ENCODE peak calls at places on chromosome 12, in six cellular contexts. X is CD8-positive, alpha-beta memory T cell; M is transverse colon; P is astrocyte of the cerebellum; U is fibroblast of pulmonary artery; N is adipocyte. D is an unnamed sample.

GRCh38 chr12:40058721-40059190 is 47.1 kb downstream of the SLC2A13 start:
- DNase-seq in X (no peak), M (no peak), P (no peak), U (peak), N (no peak), D (peak)

GRCh38 chr12:110109037-110109836 is 14.9 kb upstream of the IFT81 start:
- DNase-seq in X (no peak), M (peak), P (peak), U (peak), N (peak), D (peak)

GRCh38 chr12:42332301-42332894 is 6.4 kb downstream of the PPHLN1 start:
- DNase-seq in X (no peak), M (no peak), P (peak), U (peak), N (peak), D (peak)

GRCh38 chr12:22275847-22276246 is 58.7 kb downstream of the ST8SIA1 start:
- DNase-seq in X (no peak), M (peak), P (peak), U (peak), N (peak), D (peak)

GRCh38 chr12:125079943-125080645 is 14.9 kb downstream of the AACS start:
- DNase-seq in X (no peak), M (no peak), P (no peak), U (peak), N (peak), D (no peak)

GRCh38 chr12:34598352-34598827 is 576.1 kb downstream of the ALG10 start:
- DNase-seq in X (no peak), M (no peak), P (no peak), U (no peak), N (no peak), D (no peak)

GRCh38 chr12:116432321-116432750 is 126.8 kb upstream of the MAP1LC3B2 start:
- DNase-seq in X (no peak), M (no peak), P (no peak), U (peak), N (peak), D (no peak)

GRCh38 chr12:42129595-42130204 is 15.0 kb downstream of the GXYLT1 start:
- DNase-seq in X (no peak), M (peak), P (peak), U (peak), N (peak), D (peak)

GRCh38 chr12:49288412-49288853 is 6.5 kb upstream of the PRPH start:
- DNase-seq in X (peak), M (peak), P (peak), U (peak), N (peak), D (peak)

GRCh38 chr12:3771853-3772252 is 18.9 kb upstream of the CRACR2A start:
- DNase-seq in X (no peak), M (no peak), P (no peak), U (no peak), N (no peak), D (no peak)

GRCh38 chr12:98894412-98895085 is 249.5 kb downstream of the APAF1 start:
- DNase-seq in X (no peak), M (no peak), P (no peak), U (no peak), N (peak), D (no peak)

GRCh38 chr12:40469736-40470135 is 222.5 kb upstream of the CNTN1 start:
- DNase-seq in X (no peak), M (no peak), P (no peak), U (no peak), N (no peak), D (no peak)

GRCh38 chr12:66044731-66045130 is 85.8 kb downstream of the LLPH start:
- DNase-seq in X (no peak), M (no peak), P (no peak), U (peak), N (peak), D (no peak)

GRCh38 chr12:57242691-57243454 is 8.1 kb downstream of the STAC3 start:
- DNase-seq in X (peak), M (peak), P (no peak), U (peak), N (peak), D (peak)

GRCh38 chr12:115312901-115313300 is 628.9 kb upstream of the TBX3 start:
- DNase-seq in X (no peak), M (no peak), P (no peak), U (no peak), N (no peak), D (no peak)

GRCh38 chr12:116257213-116257612 is 20.3 kb downstream of the MED13L start:
- DNase-seq in X (no peak), M (no peak), P (no peak), U (peak), N (no peak), D (peak)

GRCh38 chr12:11667159-11667558 is 17.7 kb downstream of the ETV6 start:
- DNase-seq in X (no peak), M (no peak), P (no peak), U (no peak), N (no peak), D (no peak)

GRCh38 chr12:27861428-27862167 is 81.6 kb upstream of the MANSC4 start:
- DNase-seq in X (no peak), M (peak), P (no peak), U (peak), N (peak), D (peak)

GRCh38 chr12:52884526-52885293 is 20.2 kb downstream of the KRT8 start:
- DNase-seq in X (peak), M (peak), P (no peak), U (peak), N (peak), D (peak)

GRCh38 chr12:91441996-91442395 is 259.4 kb upstream of the DCN start:
- DNase-seq in X (no peak), M (no peak), P (no peak), U (no peak), N (no peak), D (no peak)

DNA sequence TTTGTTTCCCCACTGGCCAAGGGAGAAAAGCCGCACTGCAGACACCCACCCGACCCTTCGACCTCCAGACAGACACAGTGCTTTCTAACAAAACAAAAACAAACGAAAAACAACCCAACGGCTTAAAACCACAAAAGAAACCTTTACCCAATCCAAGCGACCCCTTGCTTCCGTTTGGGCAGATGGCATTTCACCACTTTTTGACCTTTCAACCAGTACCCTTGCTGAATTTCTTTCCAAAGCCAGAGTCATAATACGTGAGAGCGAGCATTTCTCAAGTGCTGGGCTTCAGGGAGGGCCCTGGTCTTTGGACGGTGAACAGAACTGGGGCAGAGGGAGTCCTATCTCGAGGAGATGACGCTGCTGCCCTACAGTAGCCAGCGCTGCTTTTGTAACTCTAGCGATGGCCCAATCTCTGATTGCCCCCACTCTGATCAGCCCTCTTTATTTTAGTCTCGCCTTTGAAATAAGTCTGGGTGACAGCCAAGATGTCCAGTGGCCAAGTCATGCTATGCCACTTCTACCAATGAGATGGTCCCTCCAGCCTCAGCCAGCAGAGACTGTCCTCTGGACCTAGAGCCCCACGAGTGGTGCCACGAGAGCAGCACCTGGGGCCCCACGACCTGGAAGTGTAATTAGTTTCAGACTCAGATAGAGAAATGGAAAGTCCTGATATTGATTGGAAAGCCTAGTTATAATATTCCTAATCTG is 21.9 kb upstream of the ADIPOR2 start:
- DNase-seq in X (no peak), M (no peak), P (no peak), U (no peak), N (no peak), D (no peak)
- H3K4me3 ChIP-seq in X (no peak), M (no peak), P (no peak), U (no peak), N (no peak), D (no peak)

GRCh38 chr12:127533353-127533752 is 733.6 kb upstream of the TMEM132C start:
- DNase-seq in X (no peak), M (no peak), P (no peak), U (no peak), N (no peak), D (no peak)
- H3K4me3 ChIP-seq in X (no peak), M (no peak), P (no peak), U (no peak), N (no peak), D (no peak)

GRCh38 chr12:47186246-47186645 is 106.5 kb upstream of the AMIGO2 start:
- DNase-seq in X (no peak), M (no peak), P (no peak), U (no peak), N (no peak), D (no peak)
- H3K4me3 ChIP-seq in X (no peak), M (no peak), P (no peak), U (no peak), N (no peak), D (no peak)

GRCh38 chr12:51774936-51775335 is 73.6 kb downstream of the FIGNL2 start:
- DNase-seq in X (no peak), M (no peak), P (no peak), U (no peak), N (no peak), D (no peak)
- H3K4me3 ChIP-seq in X (no peak), M (no peak), P (no peak), U (no peak), N (no peak), D (no peak)

GRCh38 chr12:647713-648085 is 15.5 kb downstream of the NINJ2 start:
- DNase-seq in X (no peak), M (no peak), P (no peak), U (no peak), N (no peak), D (no peak)

GRCh38 chr12:644818-645552 is 18.3 kb downstream of the NINJ2 start:
- DNase-seq in X (no peak), M (no peak), P (peak), U (peak), N (no peak), D (no peak)

GRCh38 chr12:647039-647712 is 16.1 kb downstream of the NINJ2 start:
- DNase-seq in X (no peak), M (no peak), P (no peak), U (no peak), N (no peak), D (no peak)

GRCh38 chr12:645563-646071 is 17.6 kb downstream of the NINJ2 start:
- DNase-seq in X (no peak), M (no peak), P (no peak), U (peak), N (peak), D (no peak)

GRCh38 chr12:646303-647038 is 16.8 kb downstream of the NINJ2 start:
- DNase-seq in X (no peak), M (no peak), P (no peak), U (peak), N (no peak), D (peak)
- H3K4me3 ChIP-seq in X (no peak), M (no peak), P (no peak), U (no peak), N (peak), D (no peak)

DNA sequence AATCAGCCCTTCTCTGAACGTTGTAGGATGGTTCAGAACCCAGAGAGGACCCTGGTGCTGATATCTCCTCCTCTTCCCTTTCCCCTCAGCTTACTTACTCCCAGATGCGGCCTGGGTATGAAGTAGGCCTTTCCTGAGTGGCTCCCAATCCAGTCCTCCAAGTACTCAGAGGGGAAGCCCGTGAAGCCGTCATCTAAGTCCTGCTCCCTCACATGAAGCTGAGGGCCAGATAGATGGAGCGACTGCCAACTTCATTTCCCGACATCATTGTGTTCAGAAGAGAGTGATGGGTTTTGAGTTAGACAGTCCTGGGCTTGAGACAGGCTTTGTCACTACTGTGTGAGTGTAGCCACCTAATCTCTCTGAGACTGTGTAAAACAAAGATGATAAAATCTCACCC is 2.7 kb downstream of the APOLD1 start:
- DNase-seq in X (no peak), M (no peak), P (no peak), U (no peak), N (no peak), D (no peak)
- H3K4me3 ChIP-seq in X (no peak), M (peak), P (no peak), U (no peak), N (no peak), D (no peak)

D was measured in body of pancreas.